ENCODE peak calls at places on chromosomes 1 and 21, in six cellular contexts. One of them, this sample, is unnamed.

GRCh38 chr1:27862671-27863551 is 9.4 kb upstream of the THEMIS2 start:
- DNase-seq in omental fat pad: no peak
- DNase-seq in T-cell: no peak
- DNase-seq in neural progenitor cell: no peak
- DNase-seq in fibroblast of mammary gland: peak
- DNase-seq in kidney tubule cell: peak
- DNase-seq in this sample: no peak

GRCh38 chr1:156160000-156160743 is 6.8 kb downstream of the SEMA4A start:
- DNase-seq in omental fat pad: no peak
- DNase-seq in T-cell: no peak
- DNase-seq in neural progenitor cell: no peak
- DNase-seq in fibroblast of mammary gland: no peak
- DNase-seq in kidney tubule cell: peak
- DNase-seq in this sample: peak

GRCh38 chr1:18217398-18218043 is 109.9 kb downstream of the IGSF21 start:
- DNase-seq in omental fat pad: no peak
- DNase-seq in T-cell: no peak
- DNase-seq in neural progenitor cell: no peak
- DNase-seq in fibroblast of mammary gland: peak
- DNase-seq in kidney tubule cell: peak
- DNase-seq in this sample: peak

GRCh38 chr1:111672338-111672737 is 52.7 kb downstream of the RAP1A start:
- DNase-seq in omental fat pad: no peak
- DNase-seq in T-cell: no peak
- DNase-seq in neural progenitor cell: no peak
- DNase-seq in fibroblast of mammary gland: peak
- DNase-seq in kidney tubule cell: no peak
- DNase-seq in this sample: no peak

GRCh38 chr1:151325646-151326429 is 1.4 kb downstream of the PI4KB start:
- DNase-seq in omental fat pad: no peak
- DNase-seq in T-cell: no peak
- DNase-seq in neural progenitor cell: no peak
- DNase-seq in fibroblast of mammary gland: no peak
- DNase-seq in kidney tubule cell: peak
- DNase-seq in this sample: no peak

GRCh38 chr1:9843576-9843945 is 19.8 kb upstream of the CLSTN1 start:
- DNase-seq in omental fat pad: no peak
- DNase-seq in T-cell: no peak
- DNase-seq in neural progenitor cell: no peak
- DNase-seq in fibroblast of mammary gland: no peak
- DNase-seq in kidney tubule cell: no peak
- DNase-seq in this sample: no peak

GRCh38 chr1:152451254-152451653 is 37.2 kb upstream of the CRNN start:
- DNase-seq in omental fat pad: no peak
- DNase-seq in T-cell: no peak
- DNase-seq in neural progenitor cell: no peak
- DNase-seq in fibroblast of mammary gland: no peak
- DNase-seq in kidney tubule cell: no peak
- DNase-seq in this sample: peak

GRCh38 chr21:32206631-32207030 is 72.2 kb downstream of the MIS18A start:
- DNase-seq in omental fat pad: no peak
- DNase-seq in T-cell: no peak
- DNase-seq in neural progenitor cell: no peak
- DNase-seq in fibroblast of mammary gland: no peak
- DNase-seq in kidney tubule cell: no peak
- DNase-seq in this sample: no peak

GRCh38 chr1:38208720-38209632 is 162.4 kb upstream of the POU3F1 start:
- DNase-seq in omental fat pad: no peak
- DNase-seq in T-cell: no peak
- DNase-seq in neural progenitor cell: no peak
- DNase-seq in fibroblast of mammary gland: no peak
- DNase-seq in kidney tubule cell: no peak
- DNase-seq in this sample: no peak

GRCh38 chr1:16614361-16615252 is 1.2 kb upstream of the NBPF1 start:
- DNase-seq in omental fat pad: peak
- DNase-seq in T-cell: no peak
- DNase-seq in neural progenitor cell: peak
- DNase-seq in fibroblast of mammary gland: no peak
- DNase-seq in kidney tubule cell: no peak
- DNase-seq in this sample: no peak

GRCh38 chr1:24909388-24909898 is 20.6 kb downstream of the RUNX3 start:
- DNase-seq in omental fat pad: no peak
- DNase-seq in T-cell: no peak
- DNase-seq in neural progenitor cell: peak
- DNase-seq in fibroblast of mammary gland: peak
- DNase-seq in kidney tubule cell: peak
- DNase-seq in this sample: peak

GRCh38 chr1:193408782-193409293 is 222.4 kb upstream of the B3GALT2 start:
- DNase-seq in omental fat pad: peak
- DNase-seq in T-cell: no peak
- DNase-seq in neural progenitor cell: peak
- DNase-seq in fibroblast of mammary gland: peak
- DNase-seq in kidney tubule cell: peak
- DNase-seq in this sample: peak

GRCh38 chr21:15774590-15774989 is 44.8 kb downstream of the USP25 start:
- DNase-seq in omental fat pad: no peak
- DNase-seq in T-cell: no peak
- DNase-seq in neural progenitor cell: no peak
- DNase-seq in fibroblast of mammary gland: peak
- DNase-seq in kidney tubule cell: no peak
- DNase-seq in this sample: no peak

GRCh38 chr1:165395522-165396300 is 39.2 kb upstream of the LMX1A start:
- DNase-seq in omental fat pad: no peak
- DNase-seq in T-cell: no peak
- DNase-seq in neural progenitor cell: no peak
- DNase-seq in fibroblast of mammary gland: no peak
- DNase-seq in kidney tubule cell: no peak
- DNase-seq in this sample: no peak

GRCh38 chr1:119294199-119294598 is 74.4 kb upstream of the HAO2 start:
- DNase-seq in omental fat pad: no peak
- DNase-seq in T-cell: no peak
- DNase-seq in neural progenitor cell: no peak
- DNase-seq in fibroblast of mammary gland: no peak
- DNase-seq in kidney tubule cell: no peak
- DNase-seq in this sample: no peak

GRCh38 chr1:55286851-55287602 is 71.9 kb upstream of the USP24 start:
- DNase-seq in omental fat pad: no peak
- DNase-seq in T-cell: no peak
- DNase-seq in neural progenitor cell: no peak
- DNase-seq in fibroblast of mammary gland: peak
- DNase-seq in kidney tubule cell: peak
- DNase-seq in this sample: no peak

GRCh38 chr1:195999022-195999421 is 609.2 kb downstream of the KCNT2 start:
- DNase-seq in omental fat pad: no peak
- DNase-seq in T-cell: no peak
- DNase-seq in neural progenitor cell: no peak
- DNase-seq in fibroblast of mammary gland: no peak
- DNase-seq in kidney tubule cell: no peak
- DNase-seq in this sample: no peak

GRCh38 chr1:228140724-228141081 is 624 bp downstream of the GUK1 start:
- DNase-seq in omental fat pad: no peak
- DNase-seq in T-cell: no peak
- DNase-seq in neural progenitor cell: no peak
- DNase-seq in fibroblast of mammary gland: no peak
- DNase-seq in kidney tubule cell: no peak
- DNase-seq in this sample: no peak

GRCh38 chr1:10105484-10105883 is 72.7 kb downstream of the UBE4B start:
- DNase-seq in omental fat pad: no peak
- DNase-seq in T-cell: no peak
- DNase-seq in neural progenitor cell: no peak
- DNase-seq in fibroblast of mammary gland: peak
- DNase-seq in kidney tubule cell: no peak
- DNase-seq in this sample: no peak

GRCh38 chr1:184088037-184088436 is 36.5 kb downstream of the TSEN15 start:
- DNase-seq in omental fat pad: no peak
- DNase-seq in T-cell: no peak
- DNase-seq in neural progenitor cell: no peak
- DNase-seq in fibroblast of mammary gland: no peak
- DNase-seq in kidney tubule cell: no peak
- DNase-seq in this sample: peak

GRCh38 chr1:2349821-2350220 is 41.5 kb downstream of the MORN1 start:
- DNase-seq in omental fat pad: no peak
- DNase-seq in T-cell: no peak
- DNase-seq in neural progenitor cell: peak
- DNase-seq in fibroblast of mammary gland: no peak
- DNase-seq in kidney tubule cell: no peak
- DNase-seq in this sample: no peak

GRCh38 chr1:17475729-17476128 is 36.3 kb upstream of the RCC2 start:
- DNase-seq in omental fat pad: no peak
- DNase-seq in T-cell: no peak
- DNase-seq in neural progenitor cell: no peak
- DNase-seq in fibroblast of mammary gland: peak
- DNase-seq in kidney tubule cell: peak
- DNase-seq in this sample: no peak